ENCODE peak calls at places on chromosomes 13 and 19, in six cellular contexts. O, C, D, H, R and Y are unnamed samples.
A peak's percentile ranks its signal among the peaks of the same experiment; 100 is the strongest.

GRCh38 chr13:45393941-45394570 is 24.1 kb downstream of the SLC25A30 start:
- DNase-seq in O (peak; percentile 58), C (peak; percentile 34), D (peak; percentile 18), H (peak; percentile 56), R (no peak), Y (no peak)

GRCh38 chr13:29496241-29496712 is 99.2 kb downstream of the SLC7A1 start:
- DNase-seq in O (no peak), C (no peak), D (no peak), H (no peak), R (no peak), Y (peak; percentile 21)

GRCh38 chr13:109706015-109706715 is 80.2 kb downstream of the IRS2 start:
- DNase-seq in O (no peak), C (no peak), D (no peak), H (no peak), R (no peak), Y (no peak)

GRCh38 chr19:10766681-10767201 is 48.9 kb downstream of the DNM2 start:
- DNase-seq in O (no peak), C (peak; percentile 26), D (no peak), H (no peak), R (no peak), Y (no peak)

GRCh38 chr13:98839826-98840769 is 87.6 kb upstream of the SLC15A1 start:
- DNase-seq in O (peak; percentile 47), C (peak; percentile 58), D (peak; percentile 44), H (peak; percentile 76), R (no peak), Y (no peak)

GRCh38 chr13:44040070-44040753 is 160.5 kb downstream of the LACC1 start:
- DNase-seq in O (no peak), C (peak; percentile 37), D (no peak), H (no peak), R (no peak), Y (no peak)

GRCh38 chr13:23799945-23800344 is 89.3 kb downstream of the MIPEP start:
- DNase-seq in O (no peak), C (no peak), D (no peak), H (no peak), R (no peak), Y (peak; percentile 85)

GRCh38 chr13:95256086-95256485 is 45.2 kb downstream of the ABCC4 start:
- DNase-seq in O (peak; percentile 39), C (peak; percentile 99), D (no peak), H (no peak), R (peak; percentile 59), Y (no peak)

GRCh38 chr19:46721269-46722003 is 4.5 kb upstream of the PRKD2 start:
- DNase-seq in O (peak; percentile 59), C (no peak), D (no peak), H (peak; percentile 44), R (no peak), Y (no peak)
- TF ChIP-seq CTCF in O (peak; percentile 17), C (no peak), D (peak; percentile 30), H (peak; percentile 33), R (peak; percentile 23), Y (peak; percentile 10)

GRCh38 chr13:80923907-80924306 is 583.0 kb upstream of the SPRY2 start:
- DNase-seq in O (no peak), C (no peak), D (no peak), H (no peak), R (no peak), Y (no peak)
- TF ChIP-seq CTCF in O (no peak), C (no peak), D (no peak), H (no peak), R (no peak), Y (no peak)

DNA sequence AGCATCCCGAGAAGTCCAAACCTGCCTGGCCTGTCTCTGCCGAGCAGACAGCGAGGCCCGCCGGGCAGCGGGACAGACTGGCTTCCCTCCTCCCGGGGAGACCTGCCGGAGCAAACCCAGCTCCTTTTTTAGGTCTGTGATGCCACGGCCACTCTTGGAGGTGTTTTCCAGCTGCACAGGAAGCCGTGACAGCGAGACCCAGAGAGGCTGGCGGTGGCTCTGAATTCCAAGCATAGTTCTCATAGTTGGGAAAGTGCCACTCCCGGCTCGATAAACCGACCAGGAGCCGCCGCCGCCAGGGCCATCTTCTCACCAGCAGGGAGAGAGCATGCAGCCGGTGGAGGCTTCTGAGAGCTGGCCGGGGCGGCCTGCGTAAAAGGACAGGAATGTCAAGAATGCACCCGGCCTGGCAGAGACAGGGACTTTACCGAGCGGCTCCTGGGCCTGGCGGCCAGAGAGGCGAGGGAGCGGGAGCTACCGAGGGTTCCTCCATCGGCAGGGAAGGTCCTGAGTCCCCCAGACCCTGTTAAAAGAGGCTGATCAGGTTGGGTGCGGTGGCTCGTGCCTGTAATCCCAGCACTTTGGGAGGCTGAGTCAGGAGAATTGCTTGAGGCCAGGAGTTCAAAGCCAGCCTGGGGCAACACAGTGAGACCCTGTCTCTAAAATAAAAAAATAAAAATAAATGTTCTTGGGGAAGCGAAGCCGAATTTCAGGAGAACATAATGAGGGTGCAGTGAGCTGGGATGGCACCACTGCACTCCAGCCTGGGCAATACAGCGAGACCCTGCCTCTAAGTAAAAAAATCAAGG is 64.9 kb downstream of the GADD45B start:
- DNase-seq in O (peak; percentile 87), C (peak; percentile 98), D (peak; percentile 81), H (peak; percentile 92), R (peak; percentile 81), Y (no peak)
- TF ChIP-seq CTCF in O (no peak), C (no peak), D (peak; percentile 40), H (no peak), R (peak; percentile 19), Y (no peak)

GRCh38 chr19:18897108-18898029 is 1.4 kb upstream of the CERS1 start:
- DNase-seq in O (no peak), C (no peak), D (no peak), H (no peak), R (no peak), Y (no peak)

GRCh38 chr19:18895038-18895827 is 725 bp downstream of the CERS1 start:
- DNase-seq in O (peak; percentile 66), C (no peak), D (peak; percentile 65), H (peak; percentile 78), R (no peak), Y (no peak)

GRCh38 chr19:18898081-18898532 is 2.1 kb upstream of the CERS1 start:
- DNase-seq in O (no peak), C (no peak), D (no peak), H (peak; percentile 33), R (no peak), Y (no peak)

GRCh38 chr19:18895828-18896341 is at the start of gene CERS1:
- DNase-seq in O (peak; percentile 21), C (no peak), D (no peak), H (peak; percentile 80), R (no peak), Y (no peak)

GRCh38 chr19:18896421-18896841 is 473 bp upstream of the CERS1 start:
- DNase-seq in O (peak; percentile 35), C (no peak), D (no peak), H (no peak), R (no peak), Y (no peak)
- TF ChIP-seq CTCF in O (no peak), C (no peak), D (no peak), H (no peak), R (no peak), Y (peak; percentile 2)

DNA sequence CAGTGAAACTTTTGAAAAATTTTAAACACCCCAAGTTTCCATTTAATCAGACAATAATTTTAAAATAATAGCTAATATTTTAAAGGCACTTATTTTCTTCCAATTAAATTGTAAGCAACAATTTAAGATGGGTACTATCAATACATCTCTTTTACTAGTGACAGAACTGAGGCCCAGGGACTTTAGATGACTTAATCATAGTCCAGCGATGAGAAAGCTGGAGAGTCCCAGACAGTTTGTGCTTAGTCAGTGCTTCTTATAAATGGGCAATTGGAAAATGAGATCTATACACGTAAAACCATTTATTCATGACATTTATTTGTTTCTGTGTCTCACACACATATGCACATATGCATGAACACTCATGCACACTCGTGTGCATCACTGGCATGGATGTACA is 2063.5 kb downstream of the PCDH9 start:
- DNase-seq in O (no peak), C (no peak), D (no peak), H (no peak), R (no peak), Y (no peak)
- TF ChIP-seq CTCF in O (no peak), C (no peak), D (no peak), H (no peak), R (no peak), Y (no peak)

DNA sequence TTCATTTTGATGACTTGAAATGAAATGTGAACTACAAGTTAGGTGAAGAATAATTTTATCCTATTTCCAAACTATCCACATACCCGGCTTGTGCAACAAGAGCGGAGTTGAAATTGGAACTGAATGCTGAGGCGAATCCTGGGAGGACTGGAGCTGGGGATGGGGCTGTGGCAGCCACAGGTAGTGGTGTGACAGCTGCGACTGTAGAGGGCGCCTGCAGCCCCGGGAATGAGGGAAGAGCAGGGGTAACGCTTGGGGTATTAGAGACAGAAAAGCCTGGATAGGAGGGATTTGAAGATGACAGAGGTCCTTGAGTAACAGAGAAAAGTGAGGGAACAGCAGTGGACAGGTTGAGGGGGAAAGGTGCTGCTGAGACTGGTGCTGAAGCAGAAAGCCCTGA is 22.0 kb upstream of the STOML3 start:
- DNase-seq in O (no peak), C (no peak), D (no peak), H (no peak), R (no peak), Y (no peak)
- TF ChIP-seq CTCF in O (peak; percentile 7), C (no peak), D (peak; percentile 41), H (peak; percentile 26), R (peak; percentile 4), Y (no peak)

GRCh38 chr13:73040968-73041580 is 17.7 kb upstream of the KLF5 start:
- DNase-seq in O (no peak), C (no peak), D (no peak), H (no peak), R (no peak), Y (no peak)

GRCh38 chr13:73040479-73040878 is 18.3 kb upstream of the KLF5 start:
- DNase-seq in O (peak; percentile 40), C (no peak), D (no peak), H (no peak), R (no peak), Y (no peak)

GRCh38 chr13:73036566-73036965 is 22.2 kb upstream of the KLF5 start:
- DNase-seq in O (no peak), C (no peak), D (no peak), H (no peak), R (no peak), Y (no peak)

GRCh38 chr13:73038064-73038463 is 20.7 kb upstream of the KLF5 start:
- DNase-seq in O (no peak), C (no peak), D (no peak), H (no peak), R (no peak), Y (no peak)

DNA sequence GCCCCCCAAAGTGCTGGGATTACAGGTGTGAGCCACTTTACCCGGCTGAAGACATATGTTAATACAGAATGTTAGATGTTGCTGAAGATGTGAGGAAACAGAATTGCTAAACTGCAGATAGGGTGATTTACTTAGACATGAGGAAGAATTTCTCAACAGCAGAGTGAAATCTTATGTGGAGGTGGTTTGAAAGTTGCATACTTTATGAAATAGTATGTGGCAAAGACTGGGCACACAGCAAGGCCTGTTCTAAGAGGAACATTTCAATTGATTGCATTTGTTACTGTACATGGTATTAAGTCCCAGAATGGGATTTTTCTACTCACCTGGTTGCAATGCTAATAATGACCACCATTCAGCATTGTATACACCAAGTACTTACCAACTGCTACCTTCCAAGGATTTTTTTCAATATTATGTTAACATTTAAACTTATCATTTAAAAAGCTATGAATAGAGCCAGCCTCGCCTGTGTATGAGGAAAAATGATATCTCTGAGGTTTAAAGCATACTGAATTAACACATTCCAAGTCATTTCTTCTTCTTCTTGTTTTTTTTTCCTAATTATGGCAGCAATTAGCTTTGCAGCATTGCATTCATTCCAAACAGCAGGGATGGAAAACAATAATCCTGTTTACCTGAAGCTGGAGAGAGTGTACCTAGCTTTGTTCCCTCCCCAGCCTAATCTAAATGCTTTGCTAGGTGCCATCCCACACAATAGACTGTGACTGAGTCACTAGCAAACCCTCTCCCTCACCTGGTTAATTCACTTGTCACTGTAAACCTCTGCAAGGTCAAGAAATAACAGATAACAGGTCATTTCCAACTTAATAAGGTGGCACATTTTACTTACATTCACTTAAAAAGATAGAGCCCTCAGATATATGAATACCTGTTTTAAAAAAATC is 19.4 kb upstream of the KLF5 start:
- DNase-seq in O (no peak), C (no peak), D (no peak), H (no peak), R (no peak), Y (no peak)
- TF ChIP-seq CTCF in O (no peak), C (no peak), D (no peak), H (no peak), R (no peak), Y (no peak)